ENCODE peak calls at places on chromosomes 4 and X, in four cellular contexts. D, K, N and P are unnamed samples.

GRCh38 chr4:3412257-3413020 is 29.3 kb upstream of the HGFAC start:
- DNase-seq in D (peak; percentile 11), K (peak; percentile 9), N (peak; percentile 44), P (no peak)

GRCh38 chr4:153146031-153146430 is 58.2 kb upstream of the TRIM2 start:
- DNase-seq in D (no peak), K (no peak), N (no peak), P (no peak)

GRCh38 chr4:123249821-123250220 is 146.8 kb upstream of the SPRY1 start:
- DNase-seq in D (no peak), K (no peak), N (no peak), P (no peak)

GRCh38 chr4:110183643-110184042 is 14.8 kb downstream of the ELOVL6 start:
- DNase-seq in D (no peak), K (no peak), N (no peak), P (no peak)

GRCh38 chr4:16225996-16226815 is at the start of gene TAPT1:
- DNase-seq in D (peak; percentile 61), K (peak; percentile 84), N (peak; percentile 86), P (peak; percentile 77)

GRCh38 chr4:115234405-115235093 is 121.1 kb upstream of the NDST4 start:
- DNase-seq in D (no peak), K (no peak), N (no peak), P (no peak)

GRCh38 chrX:12970691-12971202 is 4.2 kb upstream of the TMSB4X start:
- DNase-seq in D (no peak), K (peak; percentile 39), N (no peak), P (no peak)

GRCh38 chrX:93422693-93423092 is 250.7 kb downstream of the NAP1L3 start:
- DNase-seq in D (no peak), K (no peak), N (no peak), P (no peak)

GRCh38 chrX:100636321-100636991 is at the start of gene TSPAN6:
- DNase-seq in D (peak; percentile 49), K (peak; percentile 83), N (peak; percentile 89), P (peak; percentile 75)

GRCh38 chr4:30605616-30606015 is 114.6 kb upstream of the PCDH7 start:
- DNase-seq in D (no peak), K (no peak), N (no peak), P (no peak)

GRCh38 chr4:84804126-84804525 is 162.4 kb downstream of the WDFY3 start:
- DNase-seq in D (no peak), K (no peak), N (no peak), P (no peak)

GRCh38 chr4:155809835-155810234 is 51.0 kb downstream of the GUCY1B1 start:
- DNase-seq in D (no peak), K (no peak), N (no peak), P (no peak)

GRCh38 chr4:25158817-25159216 is 1.4 kb downstream of the SEPSECS start:
- DNase-seq in D (no peak), K (no peak), N (no peak), P (no peak)

GRCh38 chr4:179605196-179605595 is 2163.0 kb upstream of the AGA start:
- DNase-seq in D (no peak), K (no peak), N (no peak), P (no peak)

GRCh38 chr4:126906466-126906865 is 726.3 kb upstream of the INTU start:
- DNase-seq in D (no peak), K (no peak), N (no peak), P (no peak)

GRCh38 chr4:89283226-89283974 is 24.2 kb downstream of the GPRIN3 start:
- DNase-seq in D (no peak), K (no peak), N (no peak), P (no peak)

GRCh38 chr4:536351-536972 is 37.5 kb downstream of the PIGG start:
- DNase-seq in D (no peak), K (no peak), N (no peak), P (no peak)

GRCh38 chr4:152803541-152803940 is 23.8 kb downstream of the ARFIP1 start:
- DNase-seq in D (no peak), K (no peak), N (no peak), P (no peak)

GRCh38 chr4:76096076-76096475 is 21.6 kb downstream of the ART3 start:
- DNase-seq in D (no peak), K (no peak), N (no peak), P (no peak)
- H3K4me3 ChIP-seq in D (no peak overlapping the region), K (no peak overlapping the region), N (no peak overlapping the region), P (no peak overlapping the region)

DNA sequence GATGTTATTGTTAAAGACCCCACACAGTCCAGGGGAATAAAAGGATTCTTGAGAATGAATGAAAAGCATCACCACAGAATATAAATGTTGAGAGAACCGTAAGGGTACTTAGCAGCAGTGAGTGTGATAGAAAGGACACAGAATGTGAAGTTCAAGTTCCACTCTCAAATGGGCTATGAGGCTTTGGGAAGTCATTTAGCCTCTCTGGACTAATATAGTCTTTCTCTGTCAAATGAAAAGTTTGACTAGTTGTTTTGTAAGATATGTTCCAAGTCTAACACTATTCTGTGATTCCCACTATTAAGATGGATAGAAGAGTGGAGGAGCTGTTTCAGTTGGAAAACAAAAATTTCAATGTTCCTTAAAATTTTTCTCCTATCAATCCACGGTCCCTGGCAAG is 35.9 kb upstream of the MAML3 start:
- DNase-seq in D (no peak), K (no peak), N (no peak), P (no peak)
- TF ChIP-seq POLR2A in D (no peak), K (no peak), N (no peak), P (no peak)

DNA sequence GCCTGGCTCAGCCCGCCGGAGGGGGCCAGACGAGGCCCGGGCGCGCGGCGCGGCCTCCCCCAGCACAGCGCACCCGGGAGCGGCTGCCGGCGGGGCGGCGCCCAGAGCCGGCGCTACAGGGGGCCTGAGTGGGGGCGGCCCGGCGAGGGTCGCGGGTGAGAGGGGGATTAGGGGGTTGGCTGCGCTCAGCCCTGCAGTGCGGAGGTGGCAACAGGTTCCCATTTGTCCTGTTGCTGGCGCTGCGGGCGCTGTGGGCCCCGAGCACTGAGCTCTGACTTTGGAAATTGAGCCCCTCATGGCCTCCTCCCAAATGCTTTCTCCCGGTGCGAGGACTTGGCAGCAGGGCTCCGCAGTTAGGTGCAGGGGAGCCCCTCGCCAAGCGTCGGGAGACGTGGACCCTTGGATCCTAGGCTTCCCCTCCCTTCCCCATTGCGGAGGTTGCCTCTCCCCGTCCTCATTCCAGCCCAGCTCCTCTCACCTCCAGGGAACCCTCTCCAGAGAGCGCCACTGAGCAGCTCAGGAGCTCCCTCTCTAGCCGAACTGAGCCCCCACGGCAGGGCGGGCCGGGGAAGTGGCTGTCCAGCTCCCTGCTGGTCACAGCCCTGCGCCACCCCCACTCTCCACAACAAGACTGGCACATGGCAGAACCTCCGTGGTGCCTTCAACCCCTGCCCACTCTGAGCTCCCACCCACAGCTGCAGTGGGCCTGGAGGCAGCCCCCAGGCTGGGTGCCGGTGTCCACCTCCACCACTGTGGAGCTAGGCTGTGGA is 2.5 kb upstream of the DUSP9 start:
- DNase-seq in D (no peak), K (no peak), N (peak; percentile 26), P (no peak)
- H3K4me3 ChIP-seq in D (no peak overlapping the region), K (no peak overlapping the region), N (no peak overlapping the region), P (no peak overlapping the region)

DNA sequence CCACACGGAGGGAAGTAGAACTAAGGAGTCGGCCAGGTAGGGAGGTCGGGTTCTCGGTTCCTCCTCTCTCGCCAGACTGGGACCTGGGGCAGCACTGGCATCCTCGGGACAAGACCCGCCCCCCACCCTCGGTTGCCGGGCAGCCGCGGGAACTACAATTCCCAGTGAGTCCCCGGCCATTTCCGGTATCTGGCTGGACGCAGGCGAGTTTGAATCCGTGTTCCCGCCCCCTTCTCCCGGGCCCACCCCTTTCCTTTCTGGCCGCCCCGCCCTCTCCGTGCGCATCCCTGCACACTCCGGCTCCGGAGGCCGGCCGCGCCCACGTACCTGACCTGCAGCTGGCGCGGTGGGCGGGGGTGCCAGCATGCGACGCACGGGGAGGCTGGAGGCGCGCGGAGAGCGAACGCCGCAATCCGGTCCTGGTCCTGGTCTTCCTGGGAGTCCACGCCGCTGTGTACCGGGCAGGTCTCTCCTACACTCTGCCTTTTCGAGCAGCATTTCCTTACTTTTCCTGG is 10.2 kb upstream of the DLG3 start:
- DNase-seq in D (peak; percentile 63), K (peak; percentile 85), N (peak; percentile 89), P (peak; percentile 82)
- TF ChIP-seq POLR2A in D (no peak), K (peak; percentile 48), N (no peak), P (no peak)

DNA sequence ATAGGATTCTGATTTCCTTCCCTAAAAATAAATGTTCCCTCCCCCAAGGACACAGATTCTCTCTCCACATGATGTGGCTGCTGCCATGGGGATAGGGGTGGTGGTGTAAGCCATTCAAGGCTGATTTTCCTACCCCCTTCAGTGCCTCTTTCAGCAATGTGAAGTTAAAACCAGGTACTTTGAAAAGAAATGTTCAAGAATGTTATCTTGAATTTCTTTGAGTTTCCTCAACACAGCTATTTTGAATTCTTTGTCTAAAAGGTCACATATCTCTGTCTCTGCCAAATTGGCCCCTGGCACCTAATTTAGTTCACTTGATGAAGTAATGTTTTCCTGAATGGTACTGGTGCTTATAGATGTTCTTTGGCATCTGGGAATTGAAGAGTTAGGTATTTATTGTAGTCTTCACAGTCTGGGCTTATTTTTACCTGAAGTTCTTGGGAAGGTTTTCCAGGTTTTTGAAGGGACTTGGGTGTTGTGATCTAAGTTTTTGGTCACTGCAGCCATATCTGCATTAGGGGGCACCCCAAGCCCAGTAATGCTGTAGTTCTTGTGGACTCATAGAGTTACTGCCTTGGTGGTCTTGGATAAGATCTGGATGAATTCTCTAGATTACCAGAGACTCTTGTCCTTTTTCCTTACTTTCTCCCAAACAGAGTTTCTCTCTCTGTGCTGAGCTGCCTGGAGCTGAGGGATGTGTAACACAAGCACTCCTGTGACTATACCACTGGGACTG is 7.6 kb upstream of the DIPK2B start:
- DNase-seq in D (no peak), K (no peak), N (no peak), P (no peak)
- H3K4me3 ChIP-seq in D (no peak overlapping the region), K (no peak overlapping the region), N (no peak overlapping the region), P (no peak overlapping the region)

GRCh38 chr4:8269535-8270417 is at the start of gene HTRA3:
- DNase-seq in D (peak; percentile 45), K (peak; percentile 79), N (peak; percentile 84), P (no peak)
- TF ChIP-seq POLR2A in D (peak; percentile 20), K (peak; percentile 90), N (peak; percentile 81), P (no peak)

DNA sequence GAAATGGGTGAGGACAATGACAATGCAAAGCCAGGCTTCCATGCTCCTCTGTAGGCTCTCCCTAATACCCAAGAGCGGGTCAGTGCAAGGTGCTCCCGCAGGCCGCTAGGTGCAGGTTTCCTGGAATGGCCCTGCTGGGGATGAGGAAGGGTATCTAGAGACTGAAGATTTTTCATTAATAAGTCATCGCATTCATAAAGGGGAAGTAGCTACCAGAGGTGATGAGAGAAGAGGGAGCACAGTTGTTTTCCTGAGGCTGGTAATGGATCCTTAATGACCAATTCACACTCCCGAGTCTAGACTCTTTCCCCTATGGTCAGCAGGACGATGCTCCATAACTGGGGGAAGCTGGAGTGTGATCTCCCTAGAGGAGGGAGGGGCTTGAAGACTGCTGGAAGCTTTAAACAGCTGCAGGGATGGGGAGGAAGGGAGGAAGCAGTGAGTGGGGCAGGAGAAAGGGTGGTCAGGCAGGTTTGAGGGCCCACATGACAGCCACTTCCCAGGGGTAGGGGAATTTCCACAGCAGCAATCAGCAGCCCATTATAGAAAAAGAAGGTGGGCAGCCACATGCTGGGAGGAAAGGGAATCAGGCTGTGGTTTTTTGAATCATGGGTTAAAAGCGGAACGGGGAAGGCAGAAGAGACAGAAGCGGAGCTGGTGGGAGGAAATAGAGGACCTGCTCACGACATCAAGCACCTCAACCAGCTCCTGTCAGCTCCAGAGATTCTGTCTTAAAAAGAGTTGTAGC is 10.2 kb upstream of the ATP6AP2 start:
- DNase-seq in D (no peak), K (no peak), N (no peak), P (no peak)
- H3K4me3 ChIP-seq in D (no peak overlapping the region), K (no peak overlapping the region), N (no peak overlapping the region), P (no peak overlapping the region)